ENCODE peak calls at places on chromosomes 11 and 22, in five cellular contexts. O, U, T, E and W are unnamed samples. For H3K36me3, the result is how much of the 10 kb centered on the place peaks cover.

GRCh38 chr11:94678901-94679300 is 89.3 kb upstream of the AMOTL1 start:
- DNase-seq in O (no peak), E (no peak), U (no peak), T (no peak), W (no peak)

GRCh38 chr22:46674367-46674781 is 54.2 kb downstream of the GRAMD4 start:
- DNase-seq in U (peak), T (no peak), E (no peak), O (no peak), W (peak)

GRCh38 chr11:71323876-71324526 is 71.6 kb upstream of the SHANK2 start:
- DNase-seq in O (no peak), U (no peak), T (peak), E (no peak), W (no peak)

GRCh38 chr11:116535954-116536353 is 236.8 kb downstream of the BUD13 start:
- DNase-seq in U (no peak), O (no peak), T (no peak), E (no peak), W (no peak)

GRCh38 chr22:37167981-37168647 is 18.4 kb upstream of the IL2RB start:
- DNase-seq in E (no peak), T (no peak), O (no peak), U (no peak), W (no peak)

GRCh38 chr22:32920032-32920628 is 118.6 kb downstream of the TIMP3 start:
- DNase-seq in O (peak), U (peak), E (peak), T (peak), W (peak)

GRCh38 chr22:25741692-25742626 is at the start of gene MYO18B:
- DNase-seq in T (no peak), O (no peak), E (no peak), U (peak), W (no peak)

GRCh38 chr11:77400306-77400705 is 73.6 kb downstream of the PAK1 start:
- DNase-seq in U (no peak), E (no peak), O (no peak), T (no peak), W (no peak)

GRCh38 chr22:42862045-42862734 is 5.1 kb upstream of the ARFGAP3 start:
- DNase-seq in O (no peak), U (no peak), T (no peak), E (no peak), W (no peak)

GRCh38 chr22:37184816-37185541 is 3.1 kb downstream of the C1QTNF6 start:
- DNase-seq in O (peak), U (no peak), E (no peak), T (no peak), W (no peak)

GRCh38 chr11:81207421-81208054 is 1526.1 kb downstream of the FAM181B start:
- DNase-seq in E (no peak), T (no peak), O (no peak), U (no peak), W (no peak)

GRCh38 chr22:42134033-42135020 is 3.7 kb upstream of the CYP2D6 start:
- DNase-seq in T (no peak), E (no peak), O (no peak), U (no peak), W (no peak)

GRCh38 chr11:134657631-134658030 is 245.6 kb upstream of the B3GAT1 start:
- DNase-seq in O (no peak), T (no peak), U (peak), E (no peak), W (no peak)

GRCh38 chr11:132056689-132057088 is 686.3 kb downstream of the NTM start:
- DNase-seq in E (peak), T (peak), U (no peak), O (no peak), W (no peak)

GRCh38 chr11:69542314-69543168 is 61.1 kb downstream of the LINC01488 start:
- DNase-seq in U (no peak), O (no peak), E (no peak), T (peak), W (no peak)

GRCh38 chr11:128598096-128598495 is 10.7 kb upstream of the ETS1 start:
- DNase-seq in T (no peak), E (no peak), U (no peak), O (no peak), W (no peak)

GRCh38 chr22:46114518-46115387 is 35.6 kb upstream of the PPARA start:
- DNase-seq in T (peak), E (no peak), U (no peak), O (peak), W (peak)

GRCh38 chr11:75246006-75246672 is 5.6 kb downstream of the TPBGL start:
- DNase-seq in E (no peak), T (no peak), U (no peak), O (peak), W (no peak)

GRCh38 chr11:119157088-119157487 is 8.2 kb downstream of the ABCG4 start:
- DNase-seq in T (no peak), E (no peak), U (no peak), O (no peak), W (no peak)

GRCh38 chr11:88103337-88104206 is 71.7 kb downstream of the RAB38 start:
- DNase-seq in E (peak), O (no peak), T (peak), U (peak), W (no peak)

GRCh38 chr11:68843703-68844312 is 2.1 kb upstream of the CPT1A start:
- DNase-seq in E (peak), T (no peak), U (peak), O (peak), W (peak)

GRCh38 chr11:33531743-33532181 is 168.9 kb downstream of the C11orf91 start:
- DNase-seq in U (peak), T (peak), E (peak), O (no peak), W (no peak)

DNA sequence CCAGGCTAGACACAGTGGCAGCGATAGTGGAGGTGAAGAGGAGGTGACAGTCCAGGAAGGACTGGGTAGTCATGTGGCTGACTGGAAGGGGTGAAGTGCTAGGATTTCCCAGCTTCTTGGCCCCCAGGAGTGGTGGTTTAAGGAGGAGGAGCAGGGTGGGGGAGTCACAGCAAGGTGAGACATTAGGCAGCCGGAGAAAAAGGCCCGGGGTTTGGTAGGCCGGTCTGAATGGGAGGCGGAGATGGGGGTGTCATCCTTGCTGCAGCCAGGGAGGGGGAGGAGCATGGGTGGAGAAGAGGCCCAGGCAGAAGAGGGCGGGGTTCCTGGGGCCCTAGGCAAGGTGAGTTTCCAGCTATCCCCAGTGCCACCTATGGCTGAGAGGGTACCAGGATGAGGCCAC is 6.1 kb downstream of the SIPA1 start:
- DNase-seq in O (no peak), E (no peak), U (no peak), T (no peak), W (no peak)
- H3K36me3 ChIP-seq in O (under half), E (under half), U (half or more), T (under half), W (under half)

GRCh38 chr22:20563464-20563906 is 56.1 kb downstream of the MED15 start:
- DNase-seq in O (no peak), T (no peak), U (no peak), E (no peak), W (no peak)
- H3K36me3 ChIP-seq in O (under half), T (half or more), U (half or more), E (under half), W (under half)

GRCh38 chr11:43842021-43842420 is 38.6 kb upstream of the ALKBH3 start:
- DNase-seq in T (no peak), E (no peak), U (no peak), O (no peak), W (no peak)
- H3K36me3 ChIP-seq in T (under half), E (under half), U (under half), O (under half), W (under half)

GRCh38 chr11:66484825-66485380 is 4.7 kb downstream of the DPP3 start:
- DNase-seq in E (no peak), O (no peak), T (no peak), U (no peak), W (no peak)
- H3K36me3 ChIP-seq in E (under half), O (under half), T (under half), U (half or more), W (under half)

GRCh38 chr22:30296324-30296723 is 7.0 kb upstream of the CASTOR1 start:
- DNase-seq in O (no peak), T (no peak), U (no peak), E (no peak), W (no peak)

GRCh38 chr22:30299322-30299721 is 10.0 kb upstream of the CASTOR1 start:
- DNase-seq in E (no peak), U (no peak), O (no peak), T (no peak), W (no peak)

GRCh38 chr22:30297276-30298004 is 8.1 kb upstream of the CASTOR1 start:
- DNase-seq in U (no peak), O (no peak), T (no peak), E (no peak), W (no peak)

GRCh38 chr22:30296851-30297250 is 7.5 kb upstream of the CASTOR1 start:
- DNase-seq in T (no peak), E (no peak), O (no peak), U (no peak), W (no peak)

DNA sequence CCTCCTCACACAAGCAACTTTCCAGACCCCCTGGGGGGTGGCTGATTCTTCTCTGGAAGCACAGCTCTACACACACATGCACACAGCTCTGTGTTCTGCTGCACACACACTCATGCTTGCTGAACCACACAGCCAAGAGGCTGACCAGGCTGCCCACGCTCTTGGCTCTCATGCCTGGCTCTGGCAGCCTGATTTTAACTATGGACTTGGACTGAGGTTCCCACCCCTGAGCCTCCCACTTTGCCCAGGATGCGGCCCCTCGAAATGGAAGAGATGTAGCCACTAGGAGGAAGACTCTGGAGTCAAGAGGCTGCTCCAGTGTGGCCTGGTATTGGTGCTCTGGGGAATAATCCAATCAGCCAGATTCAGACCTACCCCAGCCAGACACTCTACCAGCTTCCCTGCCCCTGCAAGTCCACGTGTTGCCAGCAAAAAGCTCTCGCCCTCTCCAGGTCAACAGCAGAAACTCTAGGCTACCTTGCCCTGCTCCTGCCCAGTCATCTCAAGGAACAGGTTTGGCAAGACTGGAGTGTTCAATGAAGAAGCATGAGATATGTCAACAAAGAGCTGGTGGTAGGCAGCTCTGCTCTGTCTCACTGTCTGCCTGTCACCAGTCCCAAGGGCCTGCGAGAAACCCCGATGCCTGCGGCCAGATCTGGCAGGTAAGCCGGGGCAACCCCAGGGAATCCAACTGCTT is 8.8 kb upstream of the CASTOR1 start:
- DNase-seq in O (no peak), U (no peak), E (no peak), T (no peak), W (no peak)
- H3K36me3 ChIP-seq in O (under half), U (half or more), E (under half), T (under half), W (under half)

GRCh38 chr22:27994481-27995331 is 75.7 kb upstream of the PITPNB start:
- DNase-seq in U (no peak), E (no peak), T (no peak), O (peak), W (peak)

GRCh38 chr22:27996981-27997380 is 77.9 kb upstream of the PITPNB start:
- DNase-seq in O (peak), U (no peak), E (no peak), T (no peak), W (no peak)

GRCh38 chr22:27997538-27997937 is 78.5 kb upstream of the PITPNB start:
- DNase-seq in O (peak), U (no peak), E (no peak), T (peak), W (no peak)

GRCh38 chr22:27996529-27996925 is 77.5 kb upstream of the PITPNB start:
- DNase-seq in E (no peak), U (no peak), T (no peak), O (peak), W (no peak)

GRCh38 chr22:27995801-27996528 is 76.9 kb upstream of the PITPNB start:
- DNase-seq in U (no peak), T (no peak), O (peak), E (no peak), W (peak)
- H3K36me3 ChIP-seq in U (under half), T (under half), O (under half), E (under half), W (under half)

DNA sequence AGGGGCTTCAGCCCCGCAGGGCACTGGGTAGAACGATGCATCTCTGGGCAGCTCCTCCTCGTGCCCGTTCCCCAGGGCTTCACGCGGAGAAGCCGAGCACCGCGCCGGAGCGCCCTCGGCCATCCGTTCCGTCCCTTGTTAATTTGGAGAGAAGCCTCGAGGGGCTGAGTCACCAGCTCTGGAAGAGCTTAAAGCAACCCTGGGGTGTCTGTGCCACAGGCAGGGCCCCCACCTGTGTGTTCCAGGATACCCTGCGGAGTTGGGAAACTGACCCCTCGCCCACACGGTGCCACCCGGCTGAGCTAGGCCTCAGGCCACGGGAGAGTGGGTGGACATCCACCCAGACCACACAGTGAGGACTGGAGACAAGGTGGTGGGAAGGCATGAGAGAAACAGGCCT is 47.1 kb downstream of the AP2A2 start:
- DNase-seq in T (no peak), E (no peak), U (no peak), O (no peak), W (no peak)
- H3K36me3 ChIP-seq in T (under half), E (under half), U (half or more), O (under half), W (under half)